ENCODE peak calls at places on chromosomes 4 and X, in nine cellular contexts. C is kidney, Y is transverse colon, G is cardiac muscle cell, Q is upper lobe of right lung, T is mammary epithelial cell, V is dorsolateral prefrontal cortex, U is ascending aorta, L is testis. H is an unnamed sample.

GRCh38 chrX:141469469-141469868 is 115.1 kb downstream of the SPANXA1 start:
- DNase-seq in C (no peak), Y (no peak), G (peak), Q (no peak), T (peak), V (no peak), U (no peak), L (no peak), H (no peak)

GRCh38 chrX:118975831-118976598 is 1.6 kb downstream of the LONRF3 start:
- DNase-seq in C (peak), Y (peak), G (peak), Q (peak), T (no peak), V (peak), U (peak), L (peak), H (peak)

GRCh38 chrX:119654112-119654531 is 38.8 kb downstream of the SEPTIN6 start:
- DNase-seq in C (peak), Y (no peak), G (peak), Q (no peak), T (no peak), V (peak), U (no peak), L (peak), H (peak)

GRCh38 chr4:185966997-185967775 is 101.8 kb upstream of the TLR3 start:
- DNase-seq in C (no peak), Y (no peak), G (no peak), Q (no peak), T (no peak), V (no peak), U (no peak), L (no peak), H (no peak)

GRCh38 chrX:1391707-1392375 is at the start of gene SLC25A6:
- DNase-seq in C (peak), Y (peak), G (peak), Q (peak), T (peak), V (peak), U (peak), L (peak), H (peak)

GRCh38 chr4:140774956-140775355 is 18.8 kb upstream of the TBC1D9 start:
- DNase-seq in C (no peak), Y (no peak), G (no peak), Q (no peak), T (no peak), V (no peak), U (no peak), L (no peak), H (no peak)

GRCh38 chrX:34972206-34972605 is 29.6 kb downstream of the FAM47B start:
- DNase-seq in C (no peak), Y (no peak), G (no peak), Q (no peak), T (no peak), V (no peak), U (no peak), L (no peak), H (no peak)

GRCh38 chr4:171812377-171813194 is 618 bp upstream of the GALNTL6 start:
- DNase-seq in C (peak), Y (no peak), G (no peak), Q (no peak), T (peak), V (peak), U (no peak), L (peak), H (peak)

GRCh38 chr4:84879651-84880200 is 86.8 kb downstream of the WDFY3 start:
- DNase-seq in C (no peak), Y (no peak), G (peak), Q (no peak), T (no peak), V (no peak), U (no peak), L (no peak), H (no peak)

GRCh38 chr4:53553486-53554210 is 37.6 kb downstream of the LNX1 start:
- DNase-seq in C (no peak), Y (no peak), G (no peak), Q (no peak), T (no peak), V (no peak), U (no peak), L (no peak), H (no peak)

GRCh38 chr4:53555111-53555510 is 36.2 kb downstream of the LNX1 start:
- DNase-seq in C (no peak), Y (no peak), G (no peak), Q (no peak), T (no peak), V (no peak), U (no peak), L (no peak), H (no peak)

GRCh38 chr4:53558061-53558801 is 33.1 kb downstream of the LNX1 start:
- DNase-seq in C (no peak), Y (no peak), G (peak), Q (no peak), T (peak), V (peak), U (no peak), L (no peak), H (peak)

GRCh38 chr4:53558981-53559620 is 32.2 kb downstream of the LNX1 start:
- DNase-seq in C (no peak), Y (no peak), G (no peak), Q (no peak), T (peak), V (no peak), U (no peak), L (no peak), H (no peak)

GRCh38 chr4:53557601-53558000 is 33.7 kb downstream of the LNX1 start:
- DNase-seq in C (no peak), Y (no peak), G (no peak), Q (no peak), T (no peak), V (no peak), U (no peak), L (no peak), H (no peak)
- H3K4me3 ChIP-seq in C (no peak), Y (no peak), G (no peak), Q (no peak), T (no peak), V (peak), U (peak), L (no peak), H (no peak)

DNA sequence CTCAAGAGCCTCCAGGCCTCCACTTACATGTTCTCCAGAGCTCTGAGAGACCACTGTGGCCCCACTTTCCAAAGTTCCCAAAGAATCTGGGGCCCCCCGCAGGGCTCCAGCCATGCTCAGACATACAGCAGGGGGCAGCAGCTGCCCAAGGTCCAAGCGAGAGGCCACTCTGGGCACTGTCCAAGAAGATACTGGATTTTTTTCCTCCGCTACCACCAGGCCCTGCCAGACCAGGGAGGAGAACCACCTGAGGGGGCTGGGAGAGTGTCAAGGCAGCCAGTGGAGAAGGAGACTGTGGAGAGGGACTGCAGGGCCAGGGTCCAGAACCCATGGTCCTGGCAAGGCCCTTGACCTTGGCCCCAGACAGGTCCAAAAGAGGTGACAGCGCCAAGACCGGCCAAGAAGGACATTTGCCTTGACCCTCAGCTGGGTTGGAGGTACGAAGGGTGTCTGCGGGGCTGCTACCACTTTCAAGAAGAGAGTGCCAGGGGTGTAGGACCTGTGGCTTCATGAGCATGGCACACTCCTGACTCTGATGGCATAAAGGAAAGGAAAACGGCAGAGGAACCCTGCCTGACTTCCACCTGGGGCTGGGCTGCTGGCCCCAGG is 5.3 kb downstream of the EMD start:
- DNase-seq in C (peak), Y (no peak), G (no peak), Q (no peak), T (no peak), V (no peak), U (no peak), L (peak), H (peak)
- TF ChIP-seq CTCF in C (peak), Y (no peak), G (peak), Q (peak), T (no peak), V (peak), U (peak), L (peak), H (peak)

DNA sequence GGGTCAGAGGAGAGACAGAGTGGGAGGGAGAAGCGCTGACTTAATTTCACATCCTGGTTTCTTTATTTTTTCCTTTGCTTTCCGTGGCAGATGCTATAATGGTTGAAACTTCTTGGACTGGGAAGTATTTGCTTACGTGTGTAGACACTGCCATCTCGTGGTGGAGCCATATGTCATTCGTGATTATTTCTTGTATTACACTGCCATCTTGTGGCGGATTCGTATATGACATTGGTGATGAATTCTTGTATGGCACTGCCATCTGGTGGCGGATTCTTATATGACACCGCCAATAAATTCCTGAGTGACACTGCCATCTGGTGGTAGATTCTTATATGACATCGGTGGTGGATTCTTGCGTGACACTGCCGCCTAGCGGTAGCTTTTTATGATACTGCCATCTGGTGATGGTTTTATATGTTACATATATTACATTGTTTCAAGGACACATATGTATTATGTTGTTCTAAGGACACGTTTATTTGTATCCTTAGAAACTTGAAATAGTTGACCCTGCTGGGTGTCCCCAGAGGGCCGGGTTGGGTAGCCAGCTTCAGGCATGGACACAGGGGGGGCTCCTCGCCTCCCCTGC is 37.3 kb upstream of the CLCN4 start:
- DNase-seq in C (no peak), Y (peak), G (peak), Q (no peak), T (peak), V (peak), U (no peak), L (peak), H (peak)
- H3K4me3 ChIP-seq in C (no peak), Y (no peak), G (no peak), Q (no peak), T (no peak), V (no peak), U (no peak), L (no peak), H (no peak)

GRCh38 chr4:38182334-38182998 is 222.3 kb downstream of the PTTG2 start:
- DNase-seq in C (peak), Y (no peak), G (no peak), Q (no peak), T (no peak), V (no peak), U (no peak), L (no peak), H (no peak)

GRCh38 chr4:38188136-38188535 is 227.9 kb downstream of the PTTG2 start:
- DNase-seq in C (no peak), Y (no peak), G (no peak), Q (no peak), T (no peak), V (no peak), U (no peak), L (no peak), H (no peak)

GRCh38 chr4:38180456-38180855 is 220.3 kb downstream of the PTTG2 start:
- DNase-seq in C (no peak), Y (no peak), G (no peak), Q (no peak), T (peak), V (no peak), U (no peak), L (no peak), H (no peak)

GRCh38 chr4:38185406-38185805 is 225.2 kb downstream of the PTTG2 start:
- DNase-seq in C (no peak), Y (no peak), G (no peak), Q (no peak), T (no peak), V (peak), U (no peak), L (no peak), H (no peak)

DNA sequence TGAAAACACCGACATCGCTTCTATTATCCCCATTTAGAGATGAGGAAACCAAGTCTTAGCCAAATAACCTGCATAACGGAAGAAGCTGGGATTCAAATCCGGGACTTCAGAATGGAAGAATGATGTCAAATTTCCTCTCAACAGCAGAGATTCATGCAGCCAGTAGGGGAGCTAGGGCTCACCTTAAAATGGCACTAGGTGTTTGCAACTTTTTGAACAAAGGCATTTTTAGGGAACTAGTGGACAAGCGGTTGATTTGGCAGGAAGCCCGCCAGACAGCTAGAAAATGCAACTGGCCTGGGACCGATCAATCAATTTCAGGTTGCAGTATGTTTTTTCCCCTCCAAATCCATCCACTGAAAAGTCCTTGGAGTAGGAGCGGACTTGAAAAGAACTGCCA is 224.2 kb downstream of the PTTG2 start:
- DNase-seq in C (no peak), Y (no peak), G (no peak), Q (no peak), T (no peak), V (no peak), U (no peak), L (no peak), H (no peak)
- TF ChIP-seq CTCF in C (no peak), Y (no peak), G (peak), Q (peak), T (peak), V (no peak), U (no peak), L (no peak), H (peak)

GRCh38 chr4:105895324-105895608 is at the start of gene NPNT:
- DNase-seq in C (peak), Y (peak), G (no peak), Q (no peak), T (no peak), V (no peak), U (no peak), L (no peak), H (no peak)
- H3K4me3 ChIP-seq in C (peak), Y (peak), G (peak), Q (peak), T (peak), V (peak), U (peak), L (peak), H (peak)

DNA sequence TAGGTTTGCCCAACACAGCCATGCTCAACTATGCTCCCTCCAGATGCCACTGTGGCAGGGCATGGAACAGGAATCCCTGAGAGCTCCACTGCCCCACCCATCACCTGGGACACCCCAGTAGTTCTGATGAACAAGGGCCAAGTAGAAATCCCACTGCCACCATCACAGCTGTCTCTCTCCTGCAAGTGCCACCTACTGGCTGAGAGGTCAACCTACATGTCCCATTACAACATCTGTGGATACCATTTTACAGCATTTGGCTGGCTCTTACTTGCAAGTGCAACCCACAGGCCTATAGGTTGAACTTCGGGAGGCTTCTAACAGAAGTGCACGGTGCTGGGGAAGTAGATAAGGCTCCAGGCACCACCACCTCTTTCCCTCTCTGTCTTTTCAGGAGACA is 142.5 kb downstream of the CXXC4 start:
- DNase-seq in C (no peak), Y (no peak), G (no peak), Q (no peak), T (peak), V (no peak), U (no peak), L (no peak), H (no peak)
- TF ChIP-seq CTCF in C (no peak), Y (no peak), G (no peak), Q (no peak), T (peak), V (no peak), U (no peak), L (no peak), H (peak)

GRCh38 chr4:38318737-38319455 is 345.1 kb upstream of the KLF3 start:
- DNase-seq in C (peak), Y (peak), G (peak), Q (peak), T (peak), V (peak), U (peak), L (peak), H (peak)
- H3K4me3 ChIP-seq in C (peak), Y (peak), G (no peak), Q (peak), T (no peak), V (peak), U (peak), L (peak), H (peak)

H was measured in WERI-Rb-1.